ENCODE peak calls at places on chromosomes 11 and 22, in nine cellular contexts. V is HCT116; H is activated CD8-positive, alpha-beta memory T cell treated with anti-CD3 and anti-CD28 coated beads, Interleukin-2, amount 50 U/mL, for 4 hours; I is stimulated activated CD4-positive, alpha-beta T cell treated with anti-CD3 and anti-CD28 coated beads, TNF-alpha, amount 100 ng/mL, for 24 hours; M is fibroblast of mammary gland; Y is cardiac fibroblast; C is activated T-cell treated with anti-CD3 and anti-CD28 coated beads for 24 hours; L is activated CD4-positive, alpha-beta memory T cell treated with anti-CD3 and anti-CD28 coated beads for 36 hours; B is ovary. U is an unnamed sample.

GRCh38 chr11:126193038-126193478 is 18.4 kb downstream of the RPUSD4 start:
- DNase-seq in V (no peak), H (no peak), I (no peak), M (no peak), Y (no peak), C (no peak), L (no peak), B (no peak), U (no peak)

GRCh38 chr11:92697461-92698314 is 271.8 kb upstream of the MTNR1B start:
- DNase-seq in V (no peak), H (no peak), I (no peak), M (no peak), Y (no peak), C (no peak), L (no peak), B (no peak), U (no peak)

GRCh38 chr22:45212992-45213751 is 27.5 kb downstream of the KIAA0930 start:
- DNase-seq in V (no peak), H (no peak), I (no peak), M (peak), Y (peak), C (no peak), L (no peak), B (peak), U (no peak)

GRCh38 chr22:39939830-39940229 is 20.4 kb upstream of the TMA7B start:
- DNase-seq in V (no peak), H (peak), I (no peak), M (no peak), Y (no peak), C (no peak), L (no peak), B (no peak), U (no peak)

GRCh38 chr11:34203377-34203801 is 98.0 kb downstream of the NAT10 start:
- DNase-seq in V (no peak), H (no peak), I (no peak), M (no peak), Y (no peak), C (no peak), L (peak), B (no peak), U (no peak)

GRCh38 chr22:48949375-48950149 is 878.1 kb downstream of the BRD1 start:
- DNase-seq in V (no peak), H (no peak), I (no peak), M (no peak), Y (no peak), C (no peak), L (no peak), B (no peak), U (no peak)

GRCh38 chr11:2586091-2586792 is 113.6 kb downstream of the KCNQ1OT1 start:
- DNase-seq in V (no peak), H (no peak), I (no peak), M (no peak), Y (no peak), C (no peak), L (peak), B (peak), U (no peak)

GRCh38 chr11:65646921-65647701 is 9.2 kb downstream of the SIPA1 start:
- DNase-seq in V (no peak), H (no peak), I (no peak), M (peak), Y (peak), C (no peak), L (no peak), B (peak), U (no peak)

GRCh38 chr22:22940961-22941605 is 53.5 kb downstream of the IGLL5 start:
- DNase-seq in V (no peak), H (peak), I (no peak), M (no peak), Y (no peak), C (no peak), L (peak), B (no peak), U (no peak)

GRCh38 chr22:30183861-30184278 is 62.7 kb downstream of the LIF start:
- DNase-seq in V (no peak), H (no peak), I (no peak), M (no peak), Y (peak), C (no peak), L (no peak), B (no peak), U (no peak)

U was measured in glomerular endothelial cell.